ENCODE peak calls at places on chromosomes 12 and 14, in seven cellular contexts. M is upper lobe of right lung, R is A549, F is SK-N-SH, H is colonic mucosa, V is RWPE2, E is OCI-LY7. Q is an unnamed sample.

GRCh38 chr12:65720739-65721138 is 103.5 kb upstream of the HMGA2 start:
- DNase-seq in R (no peak), M (no peak), E (no peak), V (no peak), F (no peak), H (no peak), Q (peak; percentile 98)

GRCh38 chr12:103397536-103397935 is 98.2 kb downstream of the C12orf42 start:
- DNase-seq in R (no peak), E (no peak), F (no peak), M (no peak), V (no peak), H (no peak), Q (no peak)

GRCh38 chr14:100443643-100444042 is 120.5 kb downstream of the SLC25A47 start:
- DNase-seq in E (no peak), F (no peak), H (no peak), M (no peak), V (no peak), R (no peak), Q (no peak)

GRCh38 chr14:58395815-58396626 is at the start of gene TOMM20L:
- DNase-seq in F (peak; percentile 95), H (peak; percentile 76), M (peak; percentile 89), E (peak; percentile 70), R (peak; percentile 69), V (peak; percentile 77), Q (peak; percentile 74)

GRCh38 chr12:91400249-91400648 is 217.6 kb upstream of the DCN start:
- DNase-seq in R (no peak), V (no peak), H (no peak), E (no peak), M (no peak), F (no peak), Q (no peak)

GRCh38 chr12:30719060-30719459 is 23.4 kb upstream of the IPO8 start:
- DNase-seq in H (no peak), M (no peak), V (no peak), E (no peak), R (no peak), F (no peak), Q (peak; percentile 86)

GRCh38 chr12:66823857-66824570 is 145.1 kb upstream of the GRIP1 start:
- DNase-seq in M (no peak), H (no peak), V (no peak), E (no peak), R (peak; percentile 51), F (no peak), Q (no peak)

GRCh38 chr12:117547209-117547608 is 185.8 kb upstream of the NOS1 start:
- DNase-seq in R (no peak), V (no peak), M (no peak), H (no peak), E (no peak), F (no peak), Q (no peak)

GRCh38 chr14:51369814-51370213 is 129.8 kb downstream of the TMX1 start:
- DNase-seq in M (no peak), E (peak; percentile 2), H (no peak), R (peak; percentile 5), V (no peak), F (no peak), Q (peak; percentile 9)

GRCh38 chr14:55129428-55130193 is 559 bp downstream of the LGALS3 start:
- DNase-seq in F (peak; percentile 81), H (peak; percentile 67), E (no peak), M (peak; percentile 86), R (peak; percentile 72), V (peak; percentile 82), Q (peak; percentile 67)

DNA sequence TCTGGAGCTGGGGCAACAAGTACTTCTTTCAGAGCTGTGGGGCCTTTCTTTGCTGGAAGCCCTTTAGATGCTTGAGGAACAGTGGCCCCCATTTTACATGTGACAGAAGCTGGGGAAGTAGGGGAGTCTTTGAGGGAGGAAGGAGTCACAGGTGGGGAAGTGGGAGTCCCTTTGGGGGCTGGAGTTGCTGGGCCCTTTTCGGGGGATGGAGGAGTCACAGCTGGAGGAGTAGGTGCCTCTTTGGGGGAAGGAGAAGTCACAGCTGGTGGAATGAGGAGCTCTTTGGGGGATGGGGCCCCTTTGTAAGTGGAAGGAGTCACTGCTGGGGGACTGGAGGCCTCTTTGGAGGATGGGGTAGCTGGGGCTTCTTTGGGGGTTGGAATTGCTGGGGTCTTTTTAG is 8.6 kb downstream of the NACA start:
- DNase-seq in F (no peak), H (no peak), E (no peak), M (peak; percentile 15), R (no peak), V (no peak), Q (no peak)
- H3K27ac ChIP-seq in F (no peak overlapping the region), H (no peak overlapping the region), E (peak overlapping the region; percentile 12), M (no peak overlapping the region), R (no peak overlapping the region), V (no peak overlapping the region), Q (no peak overlapping the region)

DNA sequence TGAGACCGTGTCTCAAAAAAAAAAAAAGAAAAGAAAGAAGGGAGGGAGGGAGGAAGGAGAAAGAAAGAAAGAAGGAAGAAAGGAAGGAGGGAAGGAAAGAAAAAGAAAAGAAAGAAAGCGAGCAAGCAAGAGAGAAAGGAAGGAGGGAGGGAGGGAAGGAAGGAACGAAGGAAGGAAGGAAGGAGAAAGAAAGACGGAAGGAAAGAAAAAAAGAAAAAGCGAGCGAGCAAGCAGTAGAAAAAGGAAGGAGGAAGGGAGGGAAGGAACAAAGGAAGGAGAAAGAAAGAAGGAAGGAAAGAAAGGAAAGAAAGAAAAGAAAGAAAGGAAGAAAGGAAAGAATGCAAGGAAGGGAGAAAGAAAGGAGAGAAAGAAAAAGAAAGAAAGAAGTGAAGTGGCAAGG is 504.0 kb downstream of the GLT1D1 start:
- DNase-seq in V (no peak), R (no peak), H (no peak), E (no peak), M (no peak), F (no peak), Q (no peak)
- H3K27ac ChIP-seq in V (no peak overlapping the region), R (no peak overlapping the region), H (no peak overlapping the region), E (no peak overlapping the region), M (no peak overlapping the region), F (no peak overlapping the region), Q (no peak overlapping the region)

GRCh38 chr14:75205586-75205985 is 29.2 kb upstream of the TMED10 start:
- DNase-seq in M (no peak), V (no peak), R (no peak), E (no peak), F (no peak), H (no peak), Q (no peak)
- H3K27ac ChIP-seq in M (no peak overlapping the region), V (peak overlapping the region; percentile 43), R (no peak overlapping the region), E (no peak overlapping the region), F (no peak overlapping the region), H (no peak overlapping the region), Q (no peak overlapping the region)

DNA sequence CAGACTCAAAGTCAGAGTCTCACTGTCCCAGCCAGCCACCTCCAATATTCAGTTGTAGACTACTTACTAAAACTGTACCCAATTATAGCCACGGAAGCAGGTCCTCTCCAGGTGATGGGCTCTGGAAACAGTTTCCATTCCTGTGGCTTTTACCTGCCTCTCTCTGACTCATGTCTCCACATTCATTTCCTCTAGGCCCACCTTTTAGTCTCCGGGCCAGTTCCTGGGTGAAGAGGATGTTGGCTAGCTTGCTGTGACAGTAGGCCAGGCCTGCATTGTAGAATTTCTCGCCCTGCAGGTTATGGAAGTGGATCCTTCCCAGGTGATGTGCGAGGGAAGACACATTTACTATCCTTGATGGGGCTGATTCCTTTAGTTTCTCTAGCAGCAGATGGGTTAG is 5.6 kb downstream of the RDH11 start:
- DNase-seq in H (no peak), F (no peak), V (no peak), E (no peak), M (no peak), R (no peak), Q (no peak)
- H3K27ac ChIP-seq in H (no peak overlapping the region), F (no peak overlapping the region), V (peak overlapping the region; percentile 8), E (no peak overlapping the region), M (no peak overlapping the region), R (no peak overlapping the region), Q (no peak overlapping the region)

DNA sequence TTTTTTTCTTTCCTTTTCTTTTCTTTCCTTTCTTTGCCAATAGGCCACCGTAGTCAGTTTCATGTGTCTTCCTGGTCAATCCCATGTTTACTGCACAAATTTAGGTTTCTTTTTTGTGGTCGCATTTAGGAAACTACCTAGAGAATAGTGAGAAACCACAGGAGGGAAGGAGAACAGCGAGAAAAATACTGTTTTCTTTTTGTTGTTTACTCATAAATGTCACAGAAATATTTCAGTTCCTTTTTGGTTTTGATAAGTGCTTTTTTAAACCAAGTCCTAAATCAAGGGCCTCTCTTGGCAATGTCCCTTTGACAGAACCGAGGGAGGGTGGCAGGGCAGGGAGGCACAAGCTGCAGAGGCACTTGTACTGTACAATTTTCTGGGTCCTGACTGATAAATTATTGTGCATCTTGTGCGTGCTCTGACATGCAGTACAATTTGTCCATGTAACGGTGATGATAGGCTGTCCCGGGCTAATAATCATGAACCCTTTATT is 326.1 kb downstream of the CACNA1C start:
- DNase-seq in E (no peak), H (no peak), F (no peak), V (no peak), R (no peak), M (no peak), Q (no peak)
- H3K27ac ChIP-seq in E (no peak overlapping the region), H (no peak overlapping the region), F (no peak overlapping the region), V (no peak overlapping the region), R (no peak overlapping the region), M (no peak overlapping the region), Q (no peak overlapping the region)

DNA sequence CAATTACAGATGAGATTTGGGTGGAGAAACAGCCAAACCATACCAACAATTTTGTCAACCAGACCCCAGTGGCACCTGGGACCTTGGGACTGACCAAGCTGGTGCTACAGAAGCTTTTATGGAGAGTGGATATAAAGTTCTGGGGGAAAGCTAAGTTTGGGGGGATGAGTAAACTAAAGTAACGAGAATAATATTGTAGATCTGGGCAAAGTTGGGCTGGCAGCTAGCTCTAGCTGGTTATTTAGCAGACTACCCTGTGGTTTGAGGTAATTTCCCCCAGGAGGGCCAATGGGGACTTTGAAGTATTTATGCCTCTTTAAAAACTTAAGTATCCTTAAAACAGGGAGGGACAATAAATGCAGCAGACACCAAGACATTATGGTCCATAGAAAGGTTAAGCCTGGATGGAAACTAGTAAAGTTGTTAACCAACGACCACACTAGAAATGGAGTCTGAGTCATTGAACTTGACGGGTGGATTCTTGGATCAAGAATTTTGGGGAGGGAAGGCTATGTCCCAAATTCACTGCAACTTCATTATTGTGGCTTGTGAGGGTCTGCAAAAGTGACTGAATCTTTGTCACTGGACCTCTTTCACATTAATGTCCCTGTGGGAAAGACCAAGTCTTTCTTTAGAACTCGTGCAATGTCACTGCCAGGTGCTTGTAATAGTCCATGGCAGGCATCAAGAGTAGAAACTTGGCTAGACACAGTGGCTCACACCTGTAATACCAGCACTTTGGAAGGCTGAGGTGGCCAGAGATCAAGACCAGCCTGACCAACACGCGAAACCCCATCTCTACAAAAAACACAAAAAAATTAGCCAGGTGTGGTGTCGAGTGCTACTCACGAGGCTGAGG is 48.5 kb upstream of the OR5AU1 start:
- DNase-seq in F (no peak), R (no peak), H (no peak), M (no peak), E (no peak), V (no peak), Q (no peak)
- H3K27ac ChIP-seq in F (no peak overlapping the region), R (no peak overlapping the region), H (no peak overlapping the region), M (no peak overlapping the region), E (no peak overlapping the region), V (no peak overlapping the region), Q (no peak overlapping the region)

Q was measured in SJSA1.